ENCODE peak calls at places on chromosomes 5 and 9, in seven cellular contexts. V is AG09319; A is glutamatergic neuron; M is type B pancreatic cell; K is activated CD8-positive, alpha-beta memory T cell treated with anti-CD3 and anti-CD28 coated beads, Interleukin-2, amount 10 ng/mL, durations not matched to agents 7 days and 5 days; G is heart left ventricle; Z is thyroid gland. T is an unnamed sample.

GRCh38 chr9:125604189-125604588 is 102.8 kb downstream of the MAPKAP1 start:
- DNase-seq in V (no peak), A (no peak), M (no peak), K (no peak), G (no peak), Z (no peak), T (no peak)

GRCh38 chr5:82163459-82164108 is 114.6 kb downstream of the RPS23 start:
- DNase-seq in V (no peak), A (no peak), M (no peak), K (no peak), G (no peak), Z (no peak), T (no peak)

GRCh38 chr9:128943832-128944620 is 3.4 kb downstream of the DOLK start:
- DNase-seq in V (no peak), A (no peak), M (no peak), K (no peak), G (no peak), Z (no peak), T (peak; percentile 31)

GRCh38 chr9:130932220-130933069 is 6.6 kb downstream of the FIBCD1 start:
- DNase-seq in V (no peak), A (no peak), M (no peak), K (no peak), G (peak; percentile 89), Z (no peak), T (no peak)

GRCh38 chr9:76296561-76297276 is 97.5 kb downstream of the RFK start:
- DNase-seq in V (no peak), A (no peak), M (no peak), K (no peak), G (no peak), Z (peak; percentile 26), T (no peak)

GRCh38 chr5:142601432-142601831 is 84.5 kb downstream of the FGF1 start:
- DNase-seq in V (no peak), A (no peak), M (no peak), K (no peak), G (no peak), Z (no peak), T (no peak)

GRCh38 chr5:68432682-68433081 is 217.1 kb downstream of the PIK3R1 start:
- DNase-seq in V (no peak), A (no peak), M (no peak), K (no peak), G (no peak), Z (no peak), T (no peak)

GRCh38 chr9:133144142-133144886 is 19.4 kb downstream of the GBGT1 start:
- DNase-seq in V (no peak), A (peak; percentile 93), M (peak; percentile 86), K (peak; percentile 98), G (peak; percentile 83), Z (peak; percentile 83), T (peak; percentile 82)

GRCh38 chr5:6705088-6705487 is 8.1 kb upstream of the TENT4A start:
- DNase-seq in V (no peak), A (no peak), M (peak; percentile 29), K (no peak), G (no peak), Z (no peak), T (no peak)

GRCh38 chr5:68214472-68215207 is 916 bp upstream of the PIK3R1 start:
- DNase-seq in V (no peak), A (no peak), M (no peak), K (no peak), G (no peak), Z (peak; percentile 47), T (no peak)

GRCh38 chr5:38751103-38751502 is 94.7 kb upstream of the OSMR start:
- DNase-seq in V (no peak), A (no peak), M (no peak), K (no peak), G (no peak), Z (no peak), T (no peak)

GRCh38 chr5:98248949-98249348 is 524.5 kb upstream of the RGMB start:
- DNase-seq in V (peak; percentile 49), A (no peak), M (no peak), K (no peak), G (no peak), Z (no peak), T (no peak)

GRCh38 chr9:126532489-126532888 is 81.2 kb upstream of the LMX1B start:
- DNase-seq in V (no peak), A (no peak), M (no peak), K (no peak), G (no peak), Z (no peak), T (no peak)

GRCh38 chr5:119470851-119471451 is 18.7 kb downstream of the HSD17B4 start:
- DNase-seq in V (no peak), A (no peak), M (no peak), K (no peak), G (no peak), Z (no peak), T (no peak)

GRCh38 chr9:110115868-110116542 is 92.0 kb downstream of the C9orf152 start:
- DNase-seq in V (no peak), A (no peak), M (no peak), K (no peak), G (no peak), Z (no peak), T (no peak)

T was measured in sciatic nerve.